ENCODE peak calls at places on chromosomes 1 and 21, in nine cellular contexts. B, S, Y, I, M, R, G, X and D are unnamed samples.

GRCh38 chr21:34360488-34361241 is 3.1 kb upstream of the KCNE2 start:
- DNase-seq in B (no peak), S (no peak), Y (no peak), I (no peak), M (no peak), R (no peak), G (no peak), X (no peak), D (no peak)

GRCh38 chr1:119679223-119679622 is 31.2 kb upstream of the ZNF697 start:
- DNase-seq in B (no peak), S (no peak), Y (no peak), I (no peak), M (no peak), R (no peak), G (no peak), X (no peak), D (no peak)

GRCh38 chr1:55074455-55074854 is 35.1 kb downstream of the PCSK9 start:
- DNase-seq in B (no peak), S (no peak), Y (no peak), I (no peak), M (no peak), R (no peak), G (no peak), X (no peak), D (no peak)

GRCh38 chr21:38140192-38140905 is 116.4 kb upstream of the KCNJ15 start:
- DNase-seq in B (peak), S (no peak), Y (no peak), I (peak), M (peak), R (peak), G (no peak), X (peak), D (peak)

GRCh38 chr1:164640673-164641352 is 81.8 kb downstream of the PBX1 start:
- DNase-seq in B (no peak), S (no peak), Y (no peak), I (no peak), M (no peak), R (no peak), G (no peak), X (no peak), D (no peak)

GRCh38 chr1:2438641-2439040 is 26.3 kb upstream of the PEX10 start:
- DNase-seq in B (no peak), S (no peak), Y (no peak), I (no peak), M (no peak), R (no peak), G (no peak), X (no peak), D (no peak)

GRCh38 chr1:61050541-61051454 is 31.6 kb upstream of the NFIA start:
- DNase-seq in B (peak), S (peak), Y (no peak), I (peak), M (peak), R (peak), G (no peak), X (no peak), D (peak)

GRCh38 chr1:6360517-6360916 is 33.0 kb downstream of the ACOT7 start:
- DNase-seq in B (no peak), S (no peak), Y (no peak), I (no peak), M (no peak), R (peak), G (no peak), X (no peak), D (no peak)

GRCh38 chr1:205284420-205285144 is 37.0 kb downstream of the NUAK2 start:
- DNase-seq in B (peak), S (peak), Y (peak), I (peak), M (peak), R (peak), G (peak), X (peak), D (peak)

GRCh38 chr1:33094971-33095604 is 14.1 kb downstream of the AZIN2 start:
- DNase-seq in B (peak), S (peak), Y (no peak), I (no peak), M (peak), R (peak), G (peak), X (peak), D (no peak)

GRCh38 chr1:10639301-10640078 is 157.0 kb downstream of the CASZ1 start:
- DNase-seq in B (peak), S (no peak), Y (no peak), I (no peak), M (no peak), R (no peak), G (no peak), X (no peak), D (no peak)

GRCh38 chr1:8945568-8945967 is at the start of gene CA6:
- DNase-seq in B (no peak), S (no peak), Y (no peak), I (no peak), M (no peak), R (no peak), G (no peak), X (no peak), D (no peak)

GRCh38 chr21:44552681-44553080 is 1.4 kb upstream of the KRTAP10-2 start:
- DNase-seq in B (no peak), S (peak), Y (no peak), I (no peak), M (no peak), R (no peak), G (no peak), X (no peak), D (peak)

GRCh38 chr1:158124034-158124433 is 56.7 kb upstream of the CD1D start:
- DNase-seq in B (peak), S (no peak), Y (no peak), I (no peak), M (no peak), R (no peak), G (no peak), X (no peak), D (peak)

GRCh38 chr1:24727490-24728214 is 17.6 kb upstream of the CLIC4 start:
- DNase-seq in B (peak), S (no peak), Y (no peak), I (peak), M (peak), R (peak), G (peak), X (no peak), D (peak)

GRCh38 chr1:115099693-115100050 is 10.4 kb upstream of the TSPAN2 start:
- DNase-seq in B (peak), S (no peak), Y (no peak), I (no peak), M (no peak), R (no peak), G (no peak), X (no peak), D (no peak)

GRCh38 chr1:39110325-39110851 is 84.2 kb downstream of the NDUFS5 start:
- DNase-seq in B (peak), S (no peak), Y (no peak), I (no peak), M (peak), R (no peak), G (no peak), X (no peak), D (no peak)

GRCh38 chr1:53390261-53390660 is 62.4 kb upstream of the LRP8 start:
- DNase-seq in B (no peak), S (no peak), Y (no peak), I (peak), M (no peak), R (no peak), G (no peak), X (peak), D (peak)